ENCODE peak calls at places on chromosomes 7 and 10, in ten cellular contexts. U is stimulated activated CD4-positive, alpha-beta T cell treated with anti-CD3 and anti-CD28 coated beads, Interleukin-12 subunit alpha, Interleukin-12 subunit beta, amount 100 ng/mL, for 4 hours; G is cardiac fibroblast; Y is HFFc6; O is activated CD4-positive, alpha-beta T cell treated with anti-CD3 and anti-CD28 coated beads for 24 hours; N is brain microvascular endothelial cell; Q is right atrium auricular region; J is G401; P is GM20000; T is activated naive CD4-positive, alpha-beta T cell. H is an unnamed sample.

GRCh38 chr10:55063817-55064216 is 262.8 kb upstream of the PCDH15 start:
- DNase-seq in U (no peak), G (peak), Y (no peak), O (no peak), N (peak), Q (no peak), J (no peak), P (no peak), T (no peak), H (no peak)

GRCh38 chr7:29285451-29285807 is 90.9 kb downstream of the CHN2 start:
- DNase-seq in U (no peak), G (peak), Y (peak), O (no peak), N (peak), Q (no peak), J (no peak), P (no peak), T (no peak), H (no peak)

GRCh38 chr7:86437951-86438450 is 205.7 kb upstream of the GRM3 start:
- DNase-seq in U (no peak), G (no peak), Y (no peak), O (no peak), N (no peak), Q (no peak), J (no peak), P (no peak), T (no peak), H (no peak)

GRCh38 chr7:129713544-129713943 is 102.0 kb downstream of the NRF1 start:
- DNase-seq in U (no peak), G (peak), Y (no peak), O (no peak), N (no peak), Q (no peak), J (no peak), P (no peak), T (no peak), H (no peak)

GRCh38 chr7:7641129-7641663 is 644 bp downstream of the UMAD1 start:
- DNase-seq in U (peak), G (peak), Y (no peak), O (no peak), N (no peak), Q (no peak), J (no peak), P (no peak), T (no peak), H (no peak)

GRCh38 chr7:99004781-99005500 is 126.6 kb downstream of the TRRAP start:
- DNase-seq in U (no peak), G (no peak), Y (no peak), O (no peak), N (no peak), Q (peak), J (no peak), P (no peak), T (no peak), H (no peak)

GRCh38 chr10:43978936-43979335 is 330.3 kb upstream of the ZNF32 start:
- DNase-seq in U (no peak), G (no peak), Y (no peak), O (no peak), N (no peak), Q (no peak), J (no peak), P (no peak), T (no peak), H (peak)

GRCh38 chr10:102633282-102633681 is 11.0 kb upstream of the TRIM8 start:
- DNase-seq in U (peak), G (peak), Y (peak), O (no peak), N (peak), Q (no peak), J (no peak), P (no peak), T (no peak), H (peak)

GRCh38 chr7:127786184-127786583 is 134.2 kb downstream of the SND1 start:
- DNase-seq in U (no peak), G (peak), Y (peak), O (no peak), N (no peak), Q (no peak), J (no peak), P (no peak), T (no peak), H (no peak)

GRCh38 chr7:157674715-157675426 is 338.1 kb downstream of the DNAJB6 start:
- DNase-seq in U (no peak), G (no peak), Y (no peak), O (no peak), N (no peak), Q (no peak), J (no peak), P (no peak), T (no peak), H (peak)

GRCh38 chr10:62614389-62615157 is 189.9 kb upstream of the ADO start:
- DNase-seq in U (no peak), G (peak), Y (peak), O (no peak), N (peak), Q (no peak), J (no peak), P (peak), T (no peak), H (no peak)